ENCODE peak calls at places on chromosomes 11 and 22, in five cellular contexts. B is brain microvascular endothelial cell, Q is left ventricle myocardium inferior, U is GM23338, J is PC-3. I is an unnamed sample.

GRCh38 chr22:21952586-21953571 is at the start of gene PPM1F:
- DNase-seq in B (peak), Q (peak), U (peak), J (peak), I (peak)

GRCh38 chr11:16791494-16791961 is 53.1 kb downstream of the C11orf58 start:
- DNase-seq in B (peak), Q (no peak), U (no peak), J (peak), I (no peak)

GRCh38 chr22:44828193-44828592 is 75.8 kb downstream of the ARHGAP8 start:
- DNase-seq in B (no peak), Q (no peak), U (peak), J (peak), I (no peak)

GRCh38 chr11:129141748-129142475 is 50.2 kb downstream of the ARHGAP32 start:
- DNase-seq in B (no peak), Q (no peak), U (no peak), J (peak), I (no peak)

GRCh38 chr22:47402876-47403525 is 640.6 kb downstream of the TBC1D22A start:
- DNase-seq in B (no peak), Q (no peak), U (no peak), J (no peak), I (no peak)

GRCh38 chr11:100356035-100356434 is 331.1 kb upstream of the ARHGAP42 start:
- DNase-seq in B (no peak), Q (no peak), U (peak), J (no peak), I (no peak)

GRCh38 chr11:88475991-88476418 is 138.5 kb upstream of the CTSC start:
- DNase-seq in B (no peak), Q (no peak), U (no peak), J (peak), I (no peak)

GRCh38 chr22:35734517-35734827 is 16.8 kb downstream of the APOL5 start:
- DNase-seq in B (no peak), Q (no peak), U (no peak), J (no peak), I (no peak)

GRCh38 chr11:1827095-1827797 is 7.5 kb upstream of the SYT8 start:
- DNase-seq in B (peak), Q (no peak), U (no peak), J (peak), I (peak)

GRCh38 chr22:36433318-36434231 is 45.8 kb upstream of the MYH9 start:
- DNase-seq in B (no peak), Q (no peak), U (peak), J (no peak), I (no peak)

GRCh38 chr11:68362801-68363379 is 50.5 kb downstream of the LRP5 start:
- DNase-seq in B (no peak), Q (no peak), U (no peak), J (no peak), I (no peak)

GRCh38 chr22:30196867-30197336 is 49.7 kb downstream of the LIF start:
- DNase-seq in B (no peak), Q (no peak), U (peak), J (no peak), I (no peak)

GRCh38 chr22:24129980-24130379 is 51.3 kb upstream of the SUSD2 start:
- DNase-seq in B (no peak), Q (peak), U (no peak), J (no peak), I (no peak)

GRCh38 chr11:112212290-112212689 is 13.9 kb upstream of the PTS start:
- DNase-seq in B (no peak), Q (no peak), U (no peak), J (no peak), I (no peak)

GRCh38 chr11:119446434-119446833 is 23.5 kb upstream of the THY1 start:
- DNase-seq in B (no peak), Q (no peak), U (no peak), J (no peak), I (no peak)

GRCh38 chr11:3203221-3204043 is 15.2 kb downstream of the MRGPRG start:
- DNase-seq in B (no peak), Q (peak), U (peak), J (peak), I (no peak)

GRCh38 chr11:122642472-122642922 is 13.0 kb upstream of the UBASH3B start:
- DNase-seq in B (peak), Q (no peak), U (no peak), J (peak), I (no peak)

GRCh38 chr11:44011797-44012196 is 36.0 kb upstream of the ACCSL start:
- DNase-seq in B (no peak), Q (no peak), U (no peak), J (peak), I (no peak)

GRCh38 chr22:42642801-42643631 is 2.6 kb upstream of the ATP5MGL start:
- DNase-seq in B (no peak), Q (no peak), U (no peak), J (no peak), I (no peak)

GRCh38 chr11:16111690-16112089 is 244.7 kb downstream of the SOX6 start:
- DNase-seq in B (no peak), Q (no peak), U (peak), J (no peak), I (peak)

GRCh38 chr11:1335811-1336761 is 26.7 kb upstream of the TOLLIP start:
- DNase-seq in B (peak), Q (peak), U (peak), J (peak), I (peak)

GRCh38 chr22:32771761-32772160 is 29.7 kb upstream of the TIMP3 start:
- DNase-seq in B (no peak), Q (no peak), U (no peak), J (no peak), I (no peak)

GRCh38 chr11:67680701-67681472 is 6.5 kb upstream of the ALDH3B2 start:
- DNase-seq in B (no peak), Q (no peak), U (no peak), J (no peak), I (no peak)

GRCh38 chr22:20084547-20085413 is 4.7 kb downstream of the DGCR8 start:
- DNase-seq in B (no peak), Q (no peak), U (peak), J (no peak), I (peak)

GRCh38 chr11:115190196-115190595 is 314.0 kb downstream of the CADM1 start:
- DNase-seq in B (no peak), Q (no peak), U (no peak), J (no peak), I (no peak)

GRCh38 chr11:7278314-7278917 is 26.7 kb downstream of the SYT9 start:
- DNase-seq in B (peak), Q (no peak), U (peak), J (peak), I (no peak)

GRCh38 chr11:1964955-1965354 is 17.8 kb downstream of the MRPL23 start:
- DNase-seq in B (no peak), Q (no peak), U (no peak), J (no peak), I (peak)

GRCh38 chr11:112391086-112391485 is 130.4 kb upstream of the PLET1 start:
- DNase-seq in B (no peak), Q (no peak), U (no peak), J (no peak), I (no peak)

GRCh38 chr11:16081756-16082531 is 274.4 kb downstream of the SOX6 start:
- DNase-seq in B (no peak), Q (no peak), U (no peak), J (no peak), I (peak)

GRCh38 chr11:12430351-12430750 is 53.0 kb downstream of the PARVA start:
- DNase-seq in B (no peak), Q (no peak), U (no peak), J (peak), I (no peak)

GRCh38 chr11:118142809-118143208 is 9.8 kb downstream of the SCN4B start:
- DNase-seq in B (no peak), Q (no peak), U (no peak), J (peak), I (no peak)

GRCh38 chr22:29330291-29330690 is 14.8 kb upstream of the RASL10A start:
- DNase-seq in B (no peak), Q (no peak), U (no peak), J (no peak), I (peak)

GRCh38 chr22:27336151-27337090 is 465.1 kb downstream of the MN1 start:
- DNase-seq in B (no peak), Q (no peak), U (no peak), J (peak), I (no peak)

GRCh38 chr11:126113963-126114362 is 51.3 kb upstream of the CDON start:
- DNase-seq in B (no peak), Q (no peak), U (no peak), J (no peak), I (no peak)

GRCh38 chr11:126111458-126112116 is 48.9 kb upstream of the CDON start:
- DNase-seq in B (no peak), Q (peak), U (no peak), J (no peak), I (peak)

GRCh38 chr11:126113515-126113957 is 50.9 kb upstream of the CDON start:
- DNase-seq in B (peak), Q (peak), U (no peak), J (peak), I (peak)

GRCh38 chr11:126112547-126112946 is 49.9 kb upstream of the CDON start:
- DNase-seq in B (peak), Q (peak), U (no peak), J (no peak), I (no peak)

DNA sequence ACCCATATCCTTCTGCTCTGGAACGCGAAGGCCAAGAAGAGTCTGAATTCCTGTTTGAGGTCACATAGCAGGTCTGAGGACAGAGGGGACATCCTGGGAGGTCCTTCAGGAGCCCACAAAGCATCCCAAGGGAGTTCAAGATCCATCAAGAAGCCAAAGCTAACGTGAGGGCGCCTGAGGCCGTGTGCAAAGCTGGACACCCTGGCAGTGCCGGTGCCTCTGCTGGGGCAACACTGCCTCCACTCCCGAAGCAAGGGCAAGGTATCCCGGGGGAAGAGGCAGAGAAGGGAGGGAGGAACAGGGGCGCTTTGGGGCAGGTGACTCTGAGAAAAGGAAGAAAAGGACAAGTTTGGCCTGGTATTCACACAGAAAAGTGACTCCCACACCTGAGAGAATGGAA is 50.3 kb upstream of the CDON start:
- DNase-seq in B (no peak), Q (no peak), U (no peak), J (no peak), I (no peak)
- H3K4me3 ChIP-seq in B (no peak), Q (no peak), U (no peak), J (no peak), I (no peak)

DNA sequence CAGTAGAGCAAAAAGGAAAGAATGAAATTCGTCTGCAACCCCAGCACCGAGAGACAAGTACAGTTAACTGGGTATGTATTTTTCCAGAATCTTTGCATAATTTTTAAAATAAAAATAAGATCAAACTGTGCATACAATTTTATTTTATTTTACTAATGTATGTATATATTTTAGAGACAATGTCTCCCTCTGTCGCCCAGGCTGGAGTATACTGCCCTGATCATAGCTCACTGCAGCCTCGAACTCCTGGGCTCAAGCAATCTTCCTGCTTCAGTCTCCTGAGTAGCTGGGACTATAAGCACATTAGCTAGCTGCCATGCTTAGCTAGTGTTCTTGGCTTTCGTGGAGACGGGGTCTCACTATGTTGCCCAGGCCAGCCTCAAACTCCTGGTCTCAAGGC is 18.8 kb upstream of the DRD2 start:
- DNase-seq in B (no peak), Q (no peak), U (no peak), J (peak), I (no peak)
- TF ChIP-seq CTCF in B (peak), Q (no peak), U (no peak), J (peak), I (no peak)

GRCh38 chr11:96306600-96306932 is 36.4 kb downstream of the MAML2 start:
- DNase-seq in B (peak), Q (no peak), U (no peak), J (no peak), I (no peak)

GRCh38 chr11:96299155-96299883 is 43.7 kb downstream of the MAML2 start:
- DNase-seq in B (no peak), Q (no peak), U (no peak), J (no peak), I (no peak)

GRCh38 chr11:96303980-96304379 is 39.0 kb downstream of the MAML2 start:
- DNase-seq in B (no peak), Q (no peak), U (no peak), J (no peak), I (no peak)

GRCh38 chr11:96301818-96302217 is 41.2 kb downstream of the MAML2 start:
- DNase-seq in B (no peak), Q (no peak), U (no peak), J (no peak), I (no peak)

DNA sequence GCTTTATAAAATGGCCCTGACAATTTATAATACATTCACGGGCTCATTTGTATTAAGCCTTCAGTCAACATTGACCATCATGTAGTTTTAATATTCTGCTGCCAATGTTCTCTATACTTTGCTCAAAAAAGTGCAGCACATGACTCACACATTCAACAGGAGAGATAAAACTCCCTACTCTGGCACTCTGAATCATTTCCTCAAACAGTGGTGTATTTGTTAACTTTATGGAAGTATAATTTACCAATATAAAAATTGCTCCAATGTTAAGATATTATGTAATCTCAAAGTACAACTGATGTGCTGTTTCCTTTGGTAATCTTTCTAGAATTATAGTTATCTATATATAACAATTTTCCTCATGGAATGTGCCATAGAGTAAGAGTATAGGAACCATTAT is 39.9 kb downstream of the MAML2 start:
- DNase-seq in B (peak), Q (no peak), U (no peak), J (peak), I (no peak)
- H3K4me3 ChIP-seq in B (no peak), Q (no peak), U (no peak), J (no peak), I (no peak)

GRCh38 chr11:65008016-65008415 is 5.9 kb upstream of the ARL2 start:
- DNase-seq in B (no peak), Q (no peak), U (no peak), J (peak), I (no peak)

GRCh38 chr11:64999478-64999877 is 2.7 kb upstream of the BATF2 start:
- DNase-seq in B (no peak), Q (no peak), U (no peak), J (no peak), I (no peak)

GRCh38 chr11:64998690-64999431 is 2.1 kb upstream of the BATF2 start:
- DNase-seq in B (no peak), Q (no peak), U (no peak), J (no peak), I (no peak)

GRCh38 chr11:64998141-64998540 is 1.4 kb upstream of the BATF2 start:
- DNase-seq in B (no peak), Q (no peak), U (peak), J (peak), I (no peak)

DNA sequence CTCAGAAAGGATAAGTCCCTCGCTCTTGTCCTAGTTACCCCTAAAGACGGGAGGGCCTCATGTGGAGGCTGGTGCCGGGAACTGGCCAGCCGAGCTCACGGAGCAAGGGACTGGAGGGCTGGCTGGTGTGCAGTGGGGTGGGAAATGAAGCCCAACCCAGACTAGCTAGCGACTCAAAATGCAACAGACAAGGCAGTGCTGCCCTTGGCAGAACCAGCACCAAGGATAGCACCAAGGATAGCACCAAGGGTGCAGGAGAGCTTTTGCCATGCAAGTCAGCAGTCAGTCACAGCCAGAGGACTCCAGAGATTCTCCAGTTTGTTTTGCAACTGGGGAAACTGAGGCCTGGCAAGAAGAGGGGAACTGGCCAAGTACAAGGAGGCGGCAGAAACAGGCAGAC is 6.5 kb upstream of the BATF2 start:
- DNase-seq in B (peak), Q (no peak), U (no peak), J (peak), I (no peak)
- TF ChIP-seq CTCF in B (no peak), Q (no peak), U (no peak), J (no peak), I (no peak)